ENCODE peak calls at places on chromosome 16, in four cellular contexts. S is endothelial cell, J is AG09319, V is GM12864. E is an unnamed sample.

GRCh38 chr16:73196670-73197069 is 148.7 kb upstream of the ZFHX3 start:
- DNase-seq in S (peak; percentile 78), J (no peak), V (peak; percentile 26), E (peak; percentile 53)

GRCh38 chr16:4093495-4094137 is 22.6 kb downstream of the ADCY9 start:
- DNase-seq in S (no peak), J (no peak), V (no peak), E (no peak)

GRCh38 chr16:89017543-89017942 is 40.5 kb upstream of the CBFA2T3 start:
- DNase-seq in S (no peak), J (no peak), V (no peak), E (no peak)

GRCh38 chr16:15604460-15605390 is 38.2 kb downstream of the MARF1 start:
- DNase-seq in S (no peak), J (no peak), V (no peak), E (no peak)

GRCh38 chr16:11553371-11553770 is 33.3 kb downstream of the LITAF start:
- DNase-seq in S (no peak), J (no peak), V (no peak), E (no peak)

GRCh38 chr16:67179421-67180080 is 4.2 kb downstream of the MATCAP1 start:
- DNase-seq in S (no peak), J (no peak), V (no peak), E (no peak)

GRCh38 chr16:86529160-86529559 is 18.8 kb downstream of the FOXF1 start:
- DNase-seq in S (no peak), J (no peak), V (no peak), E (no peak)

GRCh38 chr16:88869673-88869980 is 3.2 kb upstream of the PABPN1L start:
- DNase-seq in S (no peak), J (no peak), V (no peak), E (no peak)

GRCh38 chr16:5615868-5616642 is 518.5 kb upstream of the EEF2KMT start:
- DNase-seq in S (peak; percentile 76), J (no peak), V (no peak), E (peak; percentile 80)
- TF ChIP-seq CTCF in S (peak; percentile 93), J (no peak), V (peak; percentile 76), E (peak; percentile 90)

GRCh38 chr16:74437-75318 is 2.2 kb upstream of the RHBDF1 start:
- DNase-seq in S (no peak), J (no peak), V (no peak), E (no peak)
- TF ChIP-seq CTCF in S (no peak), J (no peak), V (no peak), E (no peak)

DNA sequence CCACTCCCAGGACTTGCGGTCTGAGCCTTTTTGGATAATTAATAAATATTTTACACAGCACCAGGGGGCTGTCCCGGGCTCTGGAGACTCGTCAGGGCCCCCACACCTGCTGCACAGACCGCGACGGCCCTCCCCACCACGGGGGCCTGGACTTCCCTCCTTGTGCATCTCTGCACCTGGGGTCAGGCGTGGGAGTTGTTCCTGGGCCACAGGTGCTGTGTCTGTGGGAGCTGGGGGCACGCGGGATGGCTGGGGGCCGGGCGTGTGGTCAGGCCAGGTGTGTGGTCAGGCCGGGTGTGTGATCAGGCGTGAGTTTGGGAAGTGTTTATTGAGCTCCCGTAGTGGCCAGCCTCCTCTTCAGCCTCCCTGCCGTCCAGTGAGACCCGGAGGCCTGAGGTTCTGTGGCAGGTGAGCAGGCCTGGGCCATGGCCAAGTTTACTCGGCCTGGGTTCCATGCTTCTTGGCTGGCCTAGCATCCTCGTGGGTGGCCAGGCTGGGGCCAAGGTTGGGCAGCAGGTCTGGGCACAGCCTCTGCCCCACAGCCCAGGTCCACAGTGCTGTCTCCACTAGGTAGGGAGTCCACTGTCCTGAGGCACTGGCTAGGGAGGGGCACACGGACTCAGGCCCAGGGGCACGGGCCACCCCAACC is 1.9 kb upstream of the STUB1 start:
- DNase-seq in S (no peak), J (no peak), V (no peak), E (no peak)
- TF ChIP-seq CTCF in S (no peak), J (no peak), V (no peak), E (no peak)

GRCh38 chr16:8935989-8936388 is 27.7 kb downstream of the USP7 start:
- DNase-seq in S (peak; percentile 35), J (no peak), V (no peak), E (no peak)
- TF ChIP-seq CTCF in S (peak; percentile 24), J (peak; percentile 10), V (peak; percentile 42), E (peak; percentile 30)

DNA sequence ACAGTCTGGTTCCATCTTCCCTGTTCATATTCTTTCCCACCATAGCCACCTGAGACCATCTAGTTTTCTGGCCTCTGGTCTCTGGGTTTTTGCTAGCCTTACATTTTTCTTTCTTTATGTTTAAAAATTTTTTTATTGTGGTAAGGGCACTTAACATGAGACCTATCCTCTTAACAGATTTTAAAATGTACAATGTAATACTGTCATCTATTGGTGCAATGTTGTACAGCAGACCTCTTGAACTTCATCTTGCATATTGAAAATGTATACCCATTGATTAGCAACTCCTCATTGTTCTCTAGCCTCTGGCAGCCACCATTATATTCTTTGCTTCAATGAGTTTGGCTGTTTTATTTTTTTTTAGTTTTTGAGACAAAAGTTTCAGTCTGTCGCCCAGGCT is 39.2 kb downstream of the ITGAM start:
- DNase-seq in S (no peak), J (no peak), V (no peak), E (no peak)
- TF ChIP-seq CTCF in S (no peak), J (no peak), V (peak; percentile 44), E (no peak)

GRCh38 chr16:24535827-24536226 is 3.5 kb upstream of the RBBP6 start:
- DNase-seq in S (no peak), J (no peak), V (no peak), E (no peak)
- TF ChIP-seq CTCF in S (no peak), J (no peak), V (peak; percentile 26), E (no peak)

GRCh38 chr16:81277681-81278080 is 37.1 kb upstream of the GAN start:
- DNase-seq in S (no peak), J (no peak), V (no peak), E (no peak)

GRCh38 chr16:81283044-81283443 is 31.7 kb upstream of the GAN start:
- DNase-seq in S (no peak), J (no peak), V (no peak), E (no peak)

GRCh38 chr16:81278526-81278925 is 36.2 kb upstream of the GAN start:
- DNase-seq in S (no peak), J (no peak), V (no peak), E (no peak)

GRCh38 chr16:81279375-81279774 is 35.4 kb upstream of the GAN start:
- DNase-seq in S (no peak), J (no peak), V (no peak), E (no peak)

GRCh38 chr16:81280393-81280792 is 34.4 kb upstream of the GAN start:
- DNase-seq in S (no peak), J (no peak), V (no peak), E (no peak)
- TF ChIP-seq CTCF in S (no peak), J (no peak), V (no peak), E (no peak)

E was measured in glutamatergic neuron.